ENCODE peak calls at places on chromosome 14, in nine cellular contexts. F is ELR; M is central memory CD4-positive, alpha-beta T cell; E is B cell; G is NCI-H1092; R is C1 segment of cervical spinal cord; C is cortex of kidney; L is SW 1271; V is stimulated activated naive B cell treated with anti-CD40 and anti-IgM and Interleukin-4, amounts not matched to agents 10 μg/mL and 1 μg/mL and 100 μg/mL, for 72 hours. K is an unnamed sample.

GRCh38 chr14:88005978-88006851 is 1.3 kb downstream of the GPR65 start:
- DNase-seq in M (peak; percentile 88), G (no peak), F (no peak), V (peak; percentile 41), E (peak; percentile 82), L (no peak), R (no peak), C (no peak), K (peak; percentile 57)

GRCh38 chr14:76920572-76921175 is 94.5 kb downstream of the LRRC74A start:
- DNase-seq in C (no peak), M (no peak), L (no peak), V (no peak), E (no peak), G (peak; percentile 94), F (no peak), R (no peak), K (no peak)

GRCh38 chr14:32472512-32473472 is 143.7 kb downstream of the AKAP6 start:
- DNase-seq in G (peak; percentile 43), M (no peak), V (no peak), C (no peak), F (peak; percentile 10), L (no peak), E (no peak), R (no peak), K (no peak)

GRCh38 chr14:101711041-101711861 is 50.3 kb upstream of the PPP2R5C start:
- DNase-seq in F (no peak), E (no peak), M (no peak), R (no peak), V (no peak), L (no peak), C (no peak), G (no peak), K (no peak)

GRCh38 chr14:100891051-100891450 is 12.5 kb downstream of the RTL1 start:
- DNase-seq in V (no peak), L (no peak), M (no peak), C (no peak), E (peak; percentile 33), R (no peak), F (no peak), G (no peak), K (no peak)

GRCh38 chr14:104296388-104297312 is 158.3 kb downstream of the KIF26A start:
- DNase-seq in M (no peak), F (no peak), V (no peak), E (no peak), C (no peak), G (no peak), L (no peak), R (no peak), K (no peak)

GRCh38 chr14:21211509-21211908 is 55.6 kb upstream of the OR5AU1 start:
- DNase-seq in G (no peak), L (no peak), V (no peak), C (no peak), M (no peak), F (no peak), R (no peak), E (no peak), K (no peak)

GRCh38 chr14:75450381-75451276 is 22.8 kb downstream of the JDP2 start:
- DNase-seq in L (no peak), M (no peak), C (no peak), R (peak; percentile 23), V (no peak), G (peak; percentile 17), E (no peak), F (peak; percentile 7), K (no peak)

GRCh38 chr14:68377459-68377858 is 415.4 kb downstream of the ZFP36L1 start:
- DNase-seq in E (peak; percentile 63), G (no peak), V (no peak), R (peak; percentile 65), C (no peak), F (no peak), L (no peak), M (no peak), K (no peak)

GRCh38 chr14:35534130-35534883 is at the start of gene INSM2:
- DNase-seq in E (no peak), F (peak; percentile 45), C (no peak), G (peak; percentile 32), V (no peak), R (no peak), L (peak; percentile 68), M (peak; percentile 11), K (peak; percentile 29)

GRCh38 chr14:24859559-24859958 is 190.4 kb downstream of the STXBP6 start:
- DNase-seq in M (no peak), E (no peak), R (no peak), G (no peak), L (no peak), C (no peak), F (no peak), V (no peak), K (no peak)

GRCh38 chr14:90114554-90114953 is 52.8 kb downstream of the KCNK13 start:
- DNase-seq in C (no peak), V (no peak), L (no peak), M (no peak), R (no peak), E (no peak), G (no peak), F (peak; percentile 22), K (no peak)

GRCh38 chr14:48253020-48253419 is 577.6 kb upstream of the MDGA2 start:
- DNase-seq in V (no peak), M (no peak), L (no peak), E (no peak), R (no peak), F (no peak), C (no peak), G (no peak), K (no peak)

GRCh38 chr14:57390806-57391562 is 598 bp downstream of the NAA30 start:
- DNase-seq in M (peak; percentile 43), L (peak; percentile 38), C (no peak), F (peak; percentile 50), G (no peak), R (no peak), E (no peak), V (peak; percentile 41), K (peak; percentile 64)

GRCh38 chr14:19947413-19948090 is 16.8 kb downstream of the OR4K1 start:
- DNase-seq in R (no peak), F (no peak), C (no peak), V (no peak), E (no peak), G (no peak), M (no peak), L (peak; percentile 17), K (no peak)

GRCh38 chr14:90281766-90282165 is 25.4 kb downstream of the PSMC1 start:
- DNase-seq in R (no peak), M (no peak), F (peak; percentile 34), C (no peak), E (no peak), L (no peak), V (no peak), G (no peak), K (no peak)

GRCh38 chr14:100062602-100063001 is 2.6 kb upstream of the EVL start:
- DNase-seq in R (no peak), C (no peak), F (no peak), V (no peak), E (no peak), G (no peak), M (no peak), L (no peak), K (no peak)

GRCh38 chr14:74865156-74865555 is 10.8 kb downstream of the PROX2 start:
- DNase-seq in G (no peak), V (no peak), M (no peak), C (no peak), L (no peak), R (no peak), F (no peak), E (no peak), K (no peak)

GRCh38 chr14:85562630-85563029 is 32.7 kb downstream of the FLRT2 start:
- DNase-seq in C (no peak), M (no peak), G (no peak), E (no peak), V (no peak), F (no peak), L (no peak), R (no peak), K (no peak)

GRCh38 chr14:74611672-74612345 is at the start of gene LTBP2:
- DNase-seq in R (no peak), L (no peak), V (no peak), G (no peak), F (peak; percentile 63), E (no peak), C (no peak), M (peak; percentile 15), K (peak; percentile 38)

GRCh38 chr14:61749867-61750266 is 12.4 kb upstream of the SNAPC1 start:
- DNase-seq in G (peak; percentile 41), M (no peak), L (no peak), R (no peak), C (no peak), V (no peak), E (no peak), F (no peak), K (no peak)

GRCh38 chr14:59534361-59534987 is 42.1 kb downstream of the CCDC175 start:
- DNase-seq in R (no peak), E (no peak), C (no peak), M (no peak), V (no peak), L (no peak), F (peak; percentile 28), G (no peak), K (no peak)

GRCh38 chr14:105659935-105660527 is 133.6 kb downstream of the TMEM121 start:
- DNase-seq in G (no peak), M (no peak), R (no peak), L (no peak), E (no peak), F (no peak), C (no peak), V (no peak), K (no peak)

GRCh38 chr14:59342516-59343484 is 122.4 kb downstream of the GPR135 start:
- DNase-seq in C (no peak), G (no peak), R (no peak), M (no peak), L (no peak), V (no peak), E (no peak), F (peak; percentile 43), K (no peak)

GRCh38 chr14:78673845-78674244 is 503.7 kb downstream of the NRXN3 start:
- DNase-seq in F (no peak), L (no peak), E (no peak), M (no peak), C (no peak), R (no peak), V (no peak), G (no peak), K (no peak)

GRCh38 chr14:72796935-72797334 is 97.0 kb downstream of the DPF3 start:
- DNase-seq in L (no peak), V (no peak), C (no peak), R (no peak), M (no peak), G (no peak), E (no peak), F (no peak), K (no peak)

K was measured in GM20000.